ENCODE peak calls at places on chromosomes 6 and 20, in four cellular contexts. X, C, I and U are unnamed samples.

GRCh38 chr6:7919871-7920270 is 9.3 kb upstream of the TXNDC5 start:
- DNase-seq in C (no peak), I (no peak), X (peak; percentile 67), U (no peak)

GRCh38 chr6:130070747-130071146 is 52.4 kb downstream of the L3MBTL3 start:
- DNase-seq in X (no peak), I (no peak), C (no peak), U (no peak)

GRCh38 chr6:42402184-42402583 is 49.5 kb downstream of the TRERF1 start:
- DNase-seq in I (peak; percentile 32), C (peak; percentile 74), X (no peak), U (no peak)

GRCh38 chr6:41626917-41627316 is 11.4 kb upstream of the MDFI start:
- DNase-seq in I (no peak), C (no peak), X (no peak), U (no peak)

GRCh38 chr6:90293319-90293937 is 3.2 kb downstream of the BACH2 start:
- DNase-seq in I (no peak), X (no peak), C (no peak), U (no peak)

GRCh38 chr6:34531580-34532201 is 24.4 kb downstream of the SPDEF start:
- DNase-seq in I (no peak), X (peak; percentile 57), C (peak; percentile 17), U (no peak)

GRCh38 chr6:3607171-3607570 is 144.3 kb downstream of the PXDC1 start:
- DNase-seq in X (no peak), I (no peak), C (no peak), U (no peak)

GRCh38 chr6:35727935-35728662 is 8.7 kb upstream of the ARMC12 start:
- DNase-seq in C (no peak), I (peak; percentile 84), X (peak; percentile 96), U (peak; percentile 94)

GRCh38 chr6:57305112-57305511 is 12.3 kb upstream of the PRIM2 start:
- DNase-seq in X (no peak), C (no peak), I (no peak), U (no peak)

GRCh38 chr6:1801401-1801800 is 191.7 kb downstream of the FOXC1 start:
- DNase-seq in I (no peak), C (no peak), X (no peak), U (no peak)

GRCh38 chr20:33765592-33765991 is 33.8 kb downstream of the ZNF341 start:
- DNase-seq in X (no peak), I (no peak), C (no peak), U (no peak)

GRCh38 chr6:28811873-28812272 is 111.9 kb downstream of the TRIM27 start:
- DNase-seq in I (no peak), X (peak; percentile 63), C (no peak), U (no peak)

GRCh38 chr6:151616091-151616513 is 122.3 kb downstream of the CCDC170 start:
- DNase-seq in X (no peak), I (no peak), C (no peak), U (no peak)

GRCh38 chr6:137763436-137763835 is 103.6 kb upstream of the TNFAIP3 start:
- DNase-seq in C (no peak), X (no peak), I (no peak), U (no peak)
- TF ChIP-seq SPI1 in C (no peak), X (no peak), I (no peak), U (no peak)

GRCh38 chr6:10099648-10100047 is 315.2 kb downstream of the TFAP2A start:
- DNase-seq in X (no peak), C (no peak), I (no peak), U (peak; percentile 42)

GRCh38 chr6:10093282-10093681 is 321.6 kb downstream of the TFAP2A start:
- DNase-seq in C (no peak), I (no peak), X (no peak), U (no peak)

GRCh38 chr6:10101551-10102252 is 313.2 kb downstream of the TFAP2A start:
- DNase-seq in C (no peak), I (no peak), X (no peak), U (peak; percentile 40)

GRCh38 chr6:10099086-10099499 is 315.8 kb downstream of the TFAP2A start:
- DNase-seq in C (no peak), X (no peak), I (no peak), U (peak; percentile 32)
- TF ChIP-seq SPI1 in C (no peak), X (no peak), I (no peak), U (no peak)

DNA sequence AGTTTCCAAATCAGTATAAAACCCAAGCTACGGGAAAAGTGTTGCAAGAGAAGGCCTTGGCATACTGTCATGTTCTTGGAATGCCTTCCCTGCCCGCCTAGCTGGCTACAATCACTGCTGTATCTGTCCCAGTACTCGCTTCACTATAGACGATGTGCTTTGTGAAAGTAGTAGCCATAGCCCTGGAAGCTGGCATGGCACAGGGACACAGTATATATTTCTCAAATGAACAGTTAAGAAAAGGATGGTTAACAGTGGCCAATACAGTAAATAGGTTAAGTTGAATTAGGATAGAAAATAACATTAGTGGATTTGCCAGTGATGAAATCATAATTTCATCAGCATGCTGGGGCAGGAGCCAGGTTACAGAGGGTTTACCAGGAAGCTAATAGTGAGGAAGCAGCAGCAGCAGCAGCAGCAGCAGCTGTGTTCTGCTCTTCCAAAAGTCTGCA is 499.3 kb downstream of the CDKAL1 start:
- DNase-seq in C (no peak), X (no peak), I (no peak), U (no peak)
- TF ChIP-seq SPI1 in C (no peak), X (no peak), I (no peak), U (no peak)

DNA sequence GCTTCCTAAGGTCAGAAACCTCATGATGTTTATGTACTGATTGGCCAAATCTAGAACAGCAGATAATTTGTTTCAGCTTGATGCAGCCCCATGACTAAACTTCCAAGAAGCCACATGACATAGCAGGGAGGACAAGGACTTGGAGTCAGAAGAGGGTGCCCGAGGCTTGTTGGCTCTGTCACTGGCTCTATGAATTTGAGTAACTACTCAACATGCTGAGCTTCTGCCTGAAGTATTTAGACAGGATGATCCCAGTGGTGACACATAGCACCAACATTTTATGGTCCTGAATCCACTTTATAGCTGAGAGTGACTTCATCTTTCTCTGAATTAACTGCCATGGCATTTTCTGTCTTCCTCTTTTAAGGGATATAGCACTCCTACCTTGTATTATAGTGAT is 13.5 kb upstream of the TBX18 start:
- DNase-seq in X (no peak), I (no peak), C (no peak), U (no peak)
- TF ChIP-seq SPI1 in X (no peak), I (no peak), C (no peak), U (no peak)

DNA sequence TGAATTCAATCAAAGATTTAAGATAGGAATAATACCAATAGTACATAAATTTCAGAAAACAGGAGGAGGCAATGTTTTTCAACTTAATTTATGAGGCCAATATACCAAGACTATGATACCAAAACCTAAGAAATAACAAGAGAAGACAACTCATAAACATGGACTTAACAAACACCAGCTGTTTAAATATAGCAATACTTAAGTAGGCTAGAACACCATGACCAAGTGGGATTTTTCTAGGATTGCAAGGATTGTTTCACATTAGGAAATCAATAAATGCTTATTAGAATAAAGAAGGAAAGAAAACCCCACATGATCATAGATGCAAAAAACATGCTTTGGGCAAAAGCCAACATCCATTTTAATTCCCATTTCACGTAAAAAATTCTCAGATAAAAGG is 355.1 kb downstream of the EPM2A start:
- DNase-seq in C (no peak), X (no peak), I (no peak), U (no peak)
- TF ChIP-seq SPI1 in C (no peak), X (no peak), I (no peak), U (peak; percentile 5)

GRCh38 chr6:69179681-69180080 is 544.6 kb downstream of the ADGRB3 start:
- DNase-seq in X (no peak), C (no peak), I (no peak), U (no peak)
- TF ChIP-seq SPI1 in X (no peak), C (no peak), I (no peak), U (no peak)

GRCh38 chr6:122416825-122417224 is 17.4 kb downstream of the HSF2 start:
- DNase-seq in X (no peak), I (no peak), C (no peak), U (no peak)
- TF ChIP-seq SPI1 in X (no peak), I (no peak), C (no peak), U (no peak)

GRCh38 chr20:46636514-46636913 is 14.7 kb downstream of the SLC13A3 start:
- DNase-seq in I (no peak), C (no peak), X (no peak), U (no peak)

GRCh38 chr20:46637861-46638366 is 13.3 kb downstream of the SLC13A3 start:
- DNase-seq in C (no peak), I (no peak), X (no peak), U (no peak)

GRCh38 chr20:46636981-46637860 is 14.0 kb downstream of the SLC13A3 start:
- DNase-seq in I (no peak), C (no peak), X (no peak), U (no peak)

GRCh38 chr20:46634528-46634927 is 16.7 kb downstream of the SLC13A3 start:
- DNase-seq in C (no peak), X (no peak), I (no peak), U (no peak)

GRCh38 chr20:46635514-46636091 is 15.7 kb downstream of the SLC13A3 start:
- DNase-seq in X (peak; percentile 34), I (no peak), C (no peak), U (no peak)
- TF ChIP-seq SPI1 in X (no peak), I (no peak), C (no peak), U (no peak)